ENCODE peak calls at places on chromosomes 5 and 9, in four cellular contexts. One of them, this sample, is unnamed.

GRCh38 chr9:77161966-77162365 is 15.4 kb upstream of the VPS13A start:
- DNase-seq in PC-3: no peak
- DNase-seq in Calu3: no peak
- DNase-seq in endodermal cell: no peak
- DNase-seq in this sample: no peak

GRCh38 chr9:11618241-11618805 is 1005.5 kb upstream of the PTPRD start:
- DNase-seq in PC-3: no peak
- DNase-seq in Calu3: no peak
- DNase-seq in endodermal cell: no peak
- DNase-seq in this sample: peak; percentile 4

GRCh38 chr5:36571643-36572042 is 34.8 kb upstream of the SLC1A3 start:
- DNase-seq in PC-3: no peak
- DNase-seq in Calu3: no peak
- DNase-seq in endodermal cell: no peak
- DNase-seq in this sample: no peak

GRCh38 chr9:15512204-15512603 is 1.4 kb upstream of the PSIP1 start:
- DNase-seq in PC-3: peak; percentile 32
- DNase-seq in Calu3: no peak
- DNase-seq in endodermal cell: no peak
- DNase-seq in this sample: no peak

GRCh38 chr5:176785184-176786145 is 24.9 kb upstream of the UNC5A start:
- DNase-seq in PC-3: no peak
- DNase-seq in Calu3: no peak
- DNase-seq in endodermal cell: no peak
- DNase-seq in this sample: no peak

GRCh38 chr9:18245911-18246310 is 228.0 kb upstream of the ADAMTSL1 start:
- DNase-seq in PC-3: no peak
- DNase-seq in Calu3: no peak
- DNase-seq in endodermal cell: no peak
- DNase-seq in this sample: no peak

GRCh38 chr9:134315716-134316443 is 10.4 kb upstream of the RXRA start:
- DNase-seq in PC-3: no peak
- DNase-seq in Calu3: no peak
- DNase-seq in endodermal cell: no peak
- DNase-seq in this sample: no peak

GRCh38 chr5:125439243-125439642 is 692.8 kb upstream of the ZNF608 start:
- DNase-seq in PC-3: no peak
- DNase-seq in Calu3: no peak
- DNase-seq in endodermal cell: no peak
- DNase-seq in this sample: no peak

GRCh38 chr5:124735169-124735858 is 11.1 kb downstream of the ZNF608 start:
- DNase-seq in PC-3: no peak
- DNase-seq in Calu3: no peak
- DNase-seq in endodermal cell: peak; percentile 84
- DNase-seq in this sample: no peak

GRCh38 chr5:91636351-91636750 is 253.2 kb upstream of the ARRDC3 start:
- DNase-seq in PC-3: peak; percentile 17
- DNase-seq in Calu3: no peak
- DNase-seq in endodermal cell: no peak
- DNase-seq in this sample: no peak

GRCh38 chr9:40913928-40914673 is 214.4 kb downstream of the FOXD4L6 start:
- DNase-seq in PC-3: no peak
- DNase-seq in Calu3: no peak
- DNase-seq in endodermal cell: no peak
- DNase-seq in this sample: no peak

GRCh38 chr5:72427488-72428437 is 79.4 kb downstream of the ZNF366 start:
- DNase-seq in PC-3: no peak
- DNase-seq in Calu3: no peak
- DNase-seq in endodermal cell: peak; percentile 78
- DNase-seq in this sample: no peak

GRCh38 chr5:134554319-134555222 is 29.1 kb downstream of the JADE2 start:
- DNase-seq in PC-3: peak; percentile 81
- DNase-seq in Calu3: peak; percentile 55
- DNase-seq in endodermal cell: no peak
- DNase-seq in this sample: peak; percentile 79

GRCh38 chr9:33620738-33621439 is 96.8 kb downstream of the ANKRD18B start:
- DNase-seq in PC-3: peak; percentile 62
- DNase-seq in Calu3: no peak
- DNase-seq in endodermal cell: peak; percentile 36
- DNase-seq in this sample: no peak

GRCh38 chr9:89351584-89351983 is 33.3 kb downstream of the SECISBP2 start:
- DNase-seq in PC-3: no peak
- DNase-seq in Calu3: no peak
- DNase-seq in endodermal cell: no peak
- DNase-seq in this sample: no peak

GRCh38 chr5:135398160-135398854 is 724 bp downstream of the MACROH2A1 start:
- DNase-seq in PC-3: peak; percentile 65
- DNase-seq in Calu3: peak; percentile 77
- DNase-seq in endodermal cell: peak; percentile 94
- DNase-seq in this sample: peak; percentile 61

GRCh38 chr9:104494808-104495207 is 9.3 kb upstream of the OR13F1 start:
- DNase-seq in PC-3: peak; percentile 33
- DNase-seq in Calu3: no peak
- DNase-seq in endodermal cell: no peak
- DNase-seq in this sample: no peak

GRCh38 chr9:5292141-5292540 is 12.4 kb downstream of the RLN2 start:
- DNase-seq in PC-3: no peak
- DNase-seq in Calu3: no peak
- DNase-seq in endodermal cell: no peak
- DNase-seq in this sample: no peak

GRCh38 chr9:20568406-20568805 is 53.9 kb downstream of the MLLT3 start:
- DNase-seq in PC-3: no peak
- DNase-seq in Calu3: no peak
- DNase-seq in endodermal cell: no peak
- DNase-seq in this sample: no peak

GRCh38 chr9:33814816-33815215 is 2.1 kb upstream of the UBE2R2 start:
- DNase-seq in PC-3: no peak
- DNase-seq in Calu3: no peak
- DNase-seq in endodermal cell: no peak
- DNase-seq in this sample: no peak

GRCh38 chr9:133404440-133405002 is 13.3 kb downstream of the REXO4 start:
- DNase-seq in PC-3: no peak
- DNase-seq in Calu3: no peak
- DNase-seq in endodermal cell: no peak
- DNase-seq in this sample: no peak

GRCh38 chr9:5427005-5427404 is 10.7 kb downstream of the PLGRKT start:
- DNase-seq in PC-3: no peak
- DNase-seq in Calu3: no peak
- DNase-seq in endodermal cell: no peak
- DNase-seq in this sample: no peak

GRCh38 chr5:78757269-78758053 is 108.9 kb upstream of the LHFPL2 start:
- DNase-seq in PC-3: peak; percentile 43
- DNase-seq in Calu3: no peak
- DNase-seq in endodermal cell: no peak
- DNase-seq in this sample: no peak

GRCh38 chr5:35741126-35741711 is 115.5 kb upstream of the IL7R start:
- DNase-seq in PC-3: peak; percentile 65
- DNase-seq in Calu3: no peak
- DNase-seq in endodermal cell: no peak
- DNase-seq in this sample: no peak

GRCh38 chr5:147439253-147439652 is 70.6 kb downstream of the DPYSL3 start:
- DNase-seq in PC-3: no peak
- DNase-seq in Calu3: no peak
- DNase-seq in endodermal cell: no peak
- DNase-seq in this sample: no peak

DNA sequence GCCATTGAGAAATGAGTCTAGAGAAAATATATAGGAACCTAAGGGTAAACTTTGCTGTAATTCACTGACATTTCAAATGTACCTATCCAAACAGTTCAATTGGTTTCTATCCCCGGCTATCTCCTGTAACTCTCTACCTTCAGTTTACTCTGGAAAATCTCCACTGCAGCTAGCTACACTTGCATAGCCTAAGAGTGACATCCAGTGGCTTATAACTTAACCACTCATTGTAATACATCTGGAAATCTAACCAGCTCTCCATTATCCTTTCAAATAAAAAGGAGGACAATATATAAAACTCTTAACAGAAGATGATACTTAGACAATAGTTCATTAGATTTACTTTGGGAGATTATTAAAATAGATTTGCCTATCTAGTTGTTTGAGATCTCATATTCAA is 35.3 kb upstream of the SPDL1 start:
- DNase-seq in PC-3: peak; percentile 66
- DNase-seq in Calu3: no peak
- DNase-seq in endodermal cell: no peak
- DNase-seq in this sample: no peak
- TF ChIP-seq CTCF in PC-3: peak; percentile 67
- TF ChIP-seq CTCF in Calu3: no peak
- TF ChIP-seq CTCF in endodermal cell: peak; percentile 77
- TF ChIP-seq CTCF in this sample: no peak

GRCh38 chr5:59325070-59325469 is 568.5 kb downstream of the PDE4D start:
- DNase-seq in PC-3: no peak
- DNase-seq in Calu3: no peak
- DNase-seq in endodermal cell: no peak
- DNase-seq in this sample: no peak
- TF ChIP-seq CTCF in PC-3: no peak
- TF ChIP-seq CTCF in Calu3: no peak
- TF ChIP-seq CTCF in endodermal cell: no peak
- TF ChIP-seq CTCF in this sample: no peak

GRCh38 chr5:77322406-77322805 is 111.9 kb downstream of the PDE8B start:
- DNase-seq in PC-3: no peak
- DNase-seq in Calu3: no peak
- DNase-seq in endodermal cell: peak; percentile 77
- DNase-seq in this sample: no peak
- TF ChIP-seq CTCF in PC-3: no peak
- TF ChIP-seq CTCF in Calu3: no peak
- TF ChIP-seq CTCF in endodermal cell: no peak
- TF ChIP-seq CTCF in this sample: no peak

GRCh38 chr5:116736671-116737070 is 162.0 kb upstream of the SEMA6A start:
- DNase-seq in PC-3: no peak
- DNase-seq in Calu3: no peak
- DNase-seq in endodermal cell: no peak
- DNase-seq in this sample: no peak
- TF ChIP-seq CTCF in PC-3: no peak
- TF ChIP-seq CTCF in Calu3: no peak
- TF ChIP-seq CTCF in endodermal cell: no peak
- TF ChIP-seq CTCF in this sample: no peak